ENCODE peak calls at places on chromosomes 7 and 10, in nine cellular contexts. B is astrocyte of the spinal cord; E is heart left ventricle; H is endodermal cell; I is tibial artery; T is kidney epithelial cell; C is CD8-positive, alpha-beta T cell; Q is cardiac muscle cell; F is fibroblast of lung. M is an unnamed sample.

GRCh38 chr10:62166331-62167154 is 102.1 kb downstream of the RTKN2 start:
- DNase-seq in T (no peak), F (peak; percentile 85), I (peak; percentile 69), B (peak; percentile 28), Q (no peak), E (no peak), H (no peak), C (no peak), M (no peak)

GRCh38 chr10:71975891-71976725 is 11.9 kb downstream of the CHST3 start:
- DNase-seq in I (peak; percentile 92), F (peak; percentile 94), C (no peak), B (peak; percentile 79), E (peak; percentile 66), H (no peak), Q (no peak), T (no peak), M (no peak)

GRCh38 chr7:110001254-110001938 is 1089.5 kb upstream of the LRRN3 start:
- DNase-seq in C (no peak), F (no peak), Q (no peak), B (no peak), T (no peak), H (no peak), E (no peak), I (no peak), M (no peak)

GRCh38 chr7:112596260-112596659 is 115.5 kb downstream of the LSMEM1 start:
- DNase-seq in T (no peak), H (no peak), C (no peak), B (peak; percentile 59), Q (no peak), F (peak; percentile 40), E (no peak), I (no peak), M (no peak)

GRCh38 chr10:13848530-13849425 is 262.0 kb downstream of the PRPF18 start:
- DNase-seq in F (no peak), I (no peak), E (no peak), Q (no peak), T (no peak), C (no peak), B (no peak), H (no peak), M (no peak)

GRCh38 chr7:45055016-45055415 is 33.8 kb downstream of the NACAD start:
- DNase-seq in E (no peak), T (no peak), F (no peak), C (no peak), Q (no peak), B (no peak), I (no peak), H (no peak), M (no peak)

GRCh38 chr7:82714883-82715282 is 271.3 kb upstream of the CACNA2D1 start:
- DNase-seq in C (no peak), Q (no peak), T (no peak), I (no peak), E (no peak), F (peak; percentile 49), B (no peak), H (no peak), M (no peak)

GRCh38 chr7:135670179-135670578 is 7.9 kb downstream of the STMP1 start:
- DNase-seq in B (peak; percentile 63), T (no peak), H (no peak), I (no peak), Q (no peak), F (peak; percentile 67), C (no peak), E (no peak), M (no peak)

GRCh38 chr7:44218418-44219201 is 17.8 kb downstream of the YKT6 start:
- DNase-seq in E (no peak), Q (peak; percentile 80), F (no peak), H (peak; percentile 92), C (no peak), I (peak; percentile 40), B (no peak), T (no peak), M (no peak)

GRCh38 chr10:125093199-125093841 is 67.0 kb downstream of the CTBP2 start:
- DNase-seq in T (no peak), I (peak; percentile 89), B (peak; percentile 52), H (no peak), Q (peak; percentile 30), F (peak; percentile 68), C (no peak), E (peak; percentile 66), M (no peak)

GRCh38 chr7:74343281-74344127 is 54.3 kb downstream of the CLIP2 start:
- DNase-seq in I (no peak), C (no peak), B (peak; percentile 63), H (no peak), E (no peak), F (peak; percentile 64), T (peak; percentile 78), Q (no peak), M (peak; percentile 50)

DNA sequence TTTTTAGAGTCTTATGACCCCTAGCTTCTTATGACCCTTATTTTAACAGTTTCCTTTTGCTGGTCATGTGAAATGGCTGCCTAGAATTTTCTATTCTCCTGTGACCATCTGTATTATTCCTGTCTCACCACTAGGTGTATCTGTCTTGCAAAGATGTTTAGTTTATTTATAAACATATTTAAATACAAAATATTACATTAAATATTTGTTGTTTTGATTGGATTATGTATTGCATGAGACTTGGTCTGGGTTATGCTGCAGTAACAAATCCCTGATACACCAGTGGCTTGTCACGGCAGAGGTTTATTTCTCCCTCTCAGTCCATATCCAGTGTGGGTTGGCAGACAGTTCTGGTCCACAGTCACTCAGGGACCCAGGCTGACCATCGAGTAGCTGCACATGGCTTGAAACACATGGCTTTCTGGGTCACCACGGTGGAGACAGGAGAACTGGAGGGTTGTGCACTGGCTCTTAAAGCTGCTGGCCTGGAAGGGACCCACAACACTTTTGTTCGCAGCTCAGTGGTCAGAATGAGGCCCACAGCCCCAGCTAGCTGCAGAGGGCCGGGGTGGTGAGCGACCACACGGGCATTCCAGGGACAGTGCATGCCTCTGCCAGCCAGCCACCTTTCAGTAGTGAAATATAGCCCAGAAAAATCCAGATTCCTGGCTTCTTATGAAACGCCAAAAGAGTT is 7.4 kb downstream of the RASSF4 start:
- DNase-seq in F (no peak), C (no peak), H (no peak), E (no peak), Q (no peak), B (no peak), I (peak; percentile 64), T (no peak), M (no peak)
- TF ChIP-seq CTCF in F (peak; percentile 15), C (no peak), H (peak; percentile 63), E (peak; percentile 24), Q (peak; percentile 11), B (no peak), I (peak; percentile 23), T (peak; percentile 15), M (peak; percentile 37)

GRCh38 chr10:89283174-89283987 is 18.5 kb upstream of the IFIT2 start:
- DNase-seq in B (peak; percentile 56), C (no peak), Q (no peak), H (no peak), E (no peak), T (peak; percentile 69), I (no peak), F (peak; percentile 56), M (peak; percentile 79)
- H3K4me3 ChIP-seq in B (no peak overlapping the region), C (no peak overlapping the region), Q (no peak overlapping the region), H (no peak overlapping the region), E (peak overlapping the region; percentile 38), T (peak overlapping the region; percentile 12), I (peak overlapping the region; percentile 28), F (peak overlapping the region; percentile 17), M (peak overlapping the region; percentile 51)

DNA sequence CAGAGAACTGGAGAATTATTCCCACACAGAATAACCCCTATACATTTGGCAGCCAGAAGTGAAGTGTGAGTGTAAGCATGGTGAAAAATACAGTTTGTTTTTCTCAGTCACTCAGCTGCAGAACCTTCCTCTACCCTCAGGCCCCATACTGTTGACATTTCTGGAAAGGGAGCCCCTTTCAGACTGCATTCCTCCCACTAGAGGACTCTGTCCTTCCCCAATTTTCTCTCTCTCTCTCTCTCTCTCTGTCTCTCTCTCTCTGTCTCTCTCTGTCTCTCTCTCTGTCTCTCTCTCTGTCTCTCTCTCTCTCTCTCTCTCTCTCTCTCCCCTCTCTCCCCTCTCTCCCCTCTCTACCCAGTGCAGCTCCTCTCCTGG is 86.8 kb upstream of the STEAP1B start:
- DNase-seq in B (no peak), Q (peak; percentile 67), F (peak; percentile 78), T (no peak), I (no peak), C (no peak), H (peak; percentile 78), E (no peak), M (no peak)
- TF ChIP-seq CTCF in B (peak; percentile 55), Q (peak; percentile 65), F (peak; percentile 63), T (peak; percentile 53), I (peak; percentile 15), C (no peak), H (peak; percentile 75), E (peak; percentile 50), M (peak; percentile 65)

DNA sequence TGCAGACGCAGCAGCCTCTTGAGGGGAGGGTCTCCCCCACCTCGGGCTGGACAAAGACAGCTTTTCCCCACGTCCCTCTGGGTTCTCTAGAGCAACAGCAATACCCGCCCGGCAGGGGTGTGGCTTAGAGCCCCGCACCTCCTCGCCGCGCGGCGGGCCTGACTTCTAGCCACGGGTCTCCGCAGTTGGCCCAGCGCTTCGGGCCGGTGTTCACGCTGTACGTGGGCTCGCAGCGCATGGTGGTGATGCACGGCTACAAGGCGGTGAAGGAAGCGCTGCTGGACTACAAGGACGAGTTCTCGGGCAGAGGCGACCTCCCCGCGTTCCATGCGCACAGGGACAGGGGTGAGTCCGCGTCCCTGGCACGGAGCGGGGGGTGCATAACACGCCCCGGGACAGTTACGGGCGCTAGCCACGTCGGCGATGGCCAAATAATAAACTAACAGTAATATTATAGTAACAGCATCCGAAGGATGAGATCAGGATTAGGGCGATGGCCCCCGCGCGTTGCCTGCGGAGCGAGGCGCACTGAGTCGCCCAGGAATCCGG is 1.2 kb downstream of the CYP2E1 start:
- DNase-seq in Q (no peak), C (no peak), F (no peak), B (no peak), T (no peak), H (no peak), I (no peak), E (no peak), M (no peak)
- H3K4me3 ChIP-seq in Q (no peak overlapping the region), C (no peak overlapping the region), F (peak overlapping the region; percentile 4), B (no peak overlapping the region), T (no peak overlapping the region), H (no peak overlapping the region), I (peak overlapping the region; percentile 31), E (peak overlapping the region; percentile 47), M (no peak overlapping the region)

GRCh38 chr10:132407846-132408278 is 10.9 kb downstream of the PWWP2B start:
- DNase-seq in I (no peak), Q (no peak), T (no peak), C (no peak), B (peak; percentile 32), E (no peak), F (peak; percentile 38), H (peak; percentile 94), M (no peak)
- TF ChIP-seq CTCF in I (no peak), Q (no peak), T (no peak), C (no peak), B (no peak), E (peak; percentile 12), F (no peak), H (no peak), M (no peak)

DNA sequence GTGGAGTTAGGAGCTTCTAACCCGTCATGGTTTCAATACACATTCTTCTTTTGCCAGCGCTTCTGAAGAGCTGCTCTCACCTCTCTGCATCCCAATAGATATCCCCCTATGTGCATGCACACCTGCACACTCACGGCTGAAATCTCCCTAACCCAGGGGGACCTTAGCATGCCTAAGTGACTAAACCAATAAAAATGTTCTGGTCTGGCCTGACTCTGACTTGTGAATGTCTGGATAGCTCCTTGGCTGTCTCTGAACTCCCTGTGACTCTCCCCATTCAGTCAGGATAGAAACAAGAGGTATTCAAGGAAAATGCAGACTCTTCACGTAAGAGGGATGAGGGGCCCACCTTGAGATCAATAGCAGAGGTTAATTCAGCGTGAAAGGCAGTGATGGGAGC is 22.4 kb downstream of the PRSS2 start:
- DNase-seq in T (no peak), F (no peak), Q (no peak), I (no peak), C (no peak), H (no peak), E (no peak), B (peak; percentile 30), M (no peak)
- H3K4me3 ChIP-seq in T (no peak overlapping the region), F (no peak overlapping the region), Q (no peak overlapping the region), I (no peak overlapping the region), C (no peak overlapping the region), H (no peak overlapping the region), E (no peak overlapping the region), B (no peak overlapping the region), M (no peak overlapping the region)